ENCODE peak calls at places on chromosome 11, in five cellular contexts. One of them, this sample, is unnamed.

GRCh38 chr11:19715373-19715772 is 2.7 kb downstream of the NAV2 start:
- DNase-seq in head of caudate nucleus: no peak
- DNase-seq in activated T-cell treated with anti-CD3 and anti-CD28 coated beads for 24 hours: no peak
- DNase-seq in OCI-LY7: no peak
- DNase-seq in stimulated activated CD8-positive, alpha-beta memory T cell treated with anti-CD3 and anti-CD28 coated beads, Interleukin-2, amount 100 ng/mL, for 1 hour: no peak
- DNase-seq in this sample: no peak

GRCh38 chr11:13955971-13956421 is 6.5 kb upstream of the SPON1 start:
- DNase-seq in activated T-cell treated with anti-CD3 and anti-CD28 coated beads for 24 hours: peak
- DNase-seq in OCI-LY7: peak
- DNase-seq in stimulated activated CD8-positive, alpha-beta memory T cell treated with anti-CD3 and anti-CD28 coated beads, Interleukin-2, amount 100 ng/mL, for 1 hour: no peak
- DNase-seq in head of caudate nucleus: peak
- DNase-seq in this sample: peak

GRCh38 chr11:64179221-64179620 is 6.8 kb upstream of the STIP1 start:
- DNase-seq in head of caudate nucleus: no peak
- DNase-seq in activated T-cell treated with anti-CD3 and anti-CD28 coated beads for 24 hours: no peak
- DNase-seq in stimulated activated CD8-positive, alpha-beta memory T cell treated with anti-CD3 and anti-CD28 coated beads, Interleukin-2, amount 100 ng/mL, for 1 hour: no peak
- DNase-seq in OCI-LY7: no peak
- DNase-seq in this sample: no peak

GRCh38 chr11:9071694-9072093 is 19.7 kb downstream of the SCUBE2 start:
- DNase-seq in stimulated activated CD8-positive, alpha-beta memory T cell treated with anti-CD3 and anti-CD28 coated beads, Interleukin-2, amount 100 ng/mL, for 1 hour: no peak
- DNase-seq in head of caudate nucleus: no peak
- DNase-seq in activated T-cell treated with anti-CD3 and anti-CD28 coated beads for 24 hours: no peak
- DNase-seq in OCI-LY7: no peak
- DNase-seq in this sample: no peak

GRCh38 chr11:1907955-1908354 is 11.5 kb upstream of the TNNT3 start:
- DNase-seq in stimulated activated CD8-positive, alpha-beta memory T cell treated with anti-CD3 and anti-CD28 coated beads, Interleukin-2, amount 100 ng/mL, for 1 hour: no peak
- DNase-seq in head of caudate nucleus: no peak
- DNase-seq in activated T-cell treated with anti-CD3 and anti-CD28 coated beads for 24 hours: no peak
- DNase-seq in OCI-LY7: no peak
- DNase-seq in this sample: no peak

GRCh38 chr11:71527576-71528210 is 626 bp downstream of the KRTAP5-7 start:
- DNase-seq in activated T-cell treated with anti-CD3 and anti-CD28 coated beads for 24 hours: no peak
- DNase-seq in stimulated activated CD8-positive, alpha-beta memory T cell treated with anti-CD3 and anti-CD28 coated beads, Interleukin-2, amount 100 ng/mL, for 1 hour: no peak
- DNase-seq in OCI-LY7: no peak
- DNase-seq in head of caudate nucleus: no peak
- DNase-seq in this sample: no peak

GRCh38 chr11:10390375-10390774 is 64.7 kb upstream of the AMPD3 start:
- DNase-seq in OCI-LY7: no peak
- DNase-seq in head of caudate nucleus: no peak
- DNase-seq in stimulated activated CD8-positive, alpha-beta memory T cell treated with anti-CD3 and anti-CD28 coated beads, Interleukin-2, amount 100 ng/mL, for 1 hour: no peak
- DNase-seq in activated T-cell treated with anti-CD3 and anti-CD28 coated beads for 24 hours: no peak
- DNase-seq in this sample: no peak

GRCh38 chr11:2794947-2795346 is 90.6 kb downstream of the CDKN1C start:
- DNase-seq in stimulated activated CD8-positive, alpha-beta memory T cell treated with anti-CD3 and anti-CD28 coated beads, Interleukin-2, amount 100 ng/mL, for 1 hour: no peak
- DNase-seq in activated T-cell treated with anti-CD3 and anti-CD28 coated beads for 24 hours: no peak
- DNase-seq in OCI-LY7: no peak
- DNase-seq in head of caudate nucleus: no peak
- DNase-seq in this sample: no peak

GRCh38 chr11:112157274-112157766 is 6.6 kb downstream of the IL18 start:
- DNase-seq in head of caudate nucleus: no peak
- DNase-seq in stimulated activated CD8-positive, alpha-beta memory T cell treated with anti-CD3 and anti-CD28 coated beads, Interleukin-2, amount 100 ng/mL, for 1 hour: no peak
- DNase-seq in activated T-cell treated with anti-CD3 and anti-CD28 coated beads for 24 hours: no peak
- DNase-seq in OCI-LY7: no peak
- DNase-seq in this sample: no peak

GRCh38 chr11:118198370-118198769 is 21.9 kb upstream of the SCN2B start:
- DNase-seq in head of caudate nucleus: peak
- DNase-seq in activated T-cell treated with anti-CD3 and anti-CD28 coated beads for 24 hours: peak
- DNase-seq in stimulated activated CD8-positive, alpha-beta memory T cell treated with anti-CD3 and anti-CD28 coated beads, Interleukin-2, amount 100 ng/mL, for 1 hour: peak
- DNase-seq in OCI-LY7: peak
- DNase-seq in this sample: peak

GRCh38 chr11:69251639-69252493 is 42.1 kb upstream of the MYEOV start:
- DNase-seq in stimulated activated CD8-positive, alpha-beta memory T cell treated with anti-CD3 and anti-CD28 coated beads, Interleukin-2, amount 100 ng/mL, for 1 hour: no peak
- DNase-seq in head of caudate nucleus: no peak
- DNase-seq in OCI-LY7: no peak
- DNase-seq in activated T-cell treated with anti-CD3 and anti-CD28 coated beads for 24 hours: no peak
- DNase-seq in this sample: no peak

GRCh38 chr11:94309757-94310156 is 5.4 kb downstream of the IZUMO1R start:
- DNase-seq in stimulated activated CD8-positive, alpha-beta memory T cell treated with anti-CD3 and anti-CD28 coated beads, Interleukin-2, amount 100 ng/mL, for 1 hour: no peak
- DNase-seq in OCI-LY7: no peak
- DNase-seq in head of caudate nucleus: no peak
- DNase-seq in activated T-cell treated with anti-CD3 and anti-CD28 coated beads for 24 hours: no peak
- DNase-seq in this sample: no peak

GRCh38 chr11:111946499-111946898 is 9.4 kb downstream of the DIXDC1 start:
- DNase-seq in stimulated activated CD8-positive, alpha-beta memory T cell treated with anti-CD3 and anti-CD28 coated beads, Interleukin-2, amount 100 ng/mL, for 1 hour: no peak
- DNase-seq in head of caudate nucleus: no peak
- DNase-seq in OCI-LY7: no peak
- DNase-seq in activated T-cell treated with anti-CD3 and anti-CD28 coated beads for 24 hours: no peak
- DNase-seq in this sample: no peak

GRCh38 chr11:726278-726915 is 20.4 kb downstream of the EPS8L2 start:
- DNase-seq in OCI-LY7: peak
- DNase-seq in head of caudate nucleus: no peak
- DNase-seq in stimulated activated CD8-positive, alpha-beta memory T cell treated with anti-CD3 and anti-CD28 coated beads, Interleukin-2, amount 100 ng/mL, for 1 hour: peak
- DNase-seq in activated T-cell treated with anti-CD3 and anti-CD28 coated beads for 24 hours: no peak
- DNase-seq in this sample: peak

GRCh38 chr11:31865606-31866300 is 54.6 kb upstream of the PAX6 start:
- DNase-seq in OCI-LY7: no peak
- DNase-seq in activated T-cell treated with anti-CD3 and anti-CD28 coated beads for 24 hours: no peak
- DNase-seq in stimulated activated CD8-positive, alpha-beta memory T cell treated with anti-CD3 and anti-CD28 coated beads, Interleukin-2, amount 100 ng/mL, for 1 hour: no peak
- DNase-seq in head of caudate nucleus: no peak
- DNase-seq in this sample: no peak

GRCh38 chr11:95989780-95990179 is 65.9 kb upstream of the MTMR2 start:
- DNase-seq in activated T-cell treated with anti-CD3 and anti-CD28 coated beads for 24 hours: no peak
- DNase-seq in stimulated activated CD8-positive, alpha-beta memory T cell treated with anti-CD3 and anti-CD28 coated beads, Interleukin-2, amount 100 ng/mL, for 1 hour: no peak
- DNase-seq in head of caudate nucleus: no peak
- DNase-seq in OCI-LY7: no peak
- DNase-seq in this sample: no peak

GRCh38 chr11:62922653-62923371 is 1.6 kb upstream of the CHRM1 start:
- DNase-seq in activated T-cell treated with anti-CD3 and anti-CD28 coated beads for 24 hours: no peak
- DNase-seq in stimulated activated CD8-positive, alpha-beta memory T cell treated with anti-CD3 and anti-CD28 coated beads, Interleukin-2, amount 100 ng/mL, for 1 hour: no peak
- DNase-seq in head of caudate nucleus: peak
- DNase-seq in OCI-LY7: peak
- DNase-seq in this sample: no peak

GRCh38 chr11:1918436-1919315 is 827 bp upstream of the TNNT3 start:
- DNase-seq in activated T-cell treated with anti-CD3 and anti-CD28 coated beads for 24 hours: no peak
- DNase-seq in stimulated activated CD8-positive, alpha-beta memory T cell treated with anti-CD3 and anti-CD28 coated beads, Interleukin-2, amount 100 ng/mL, for 1 hour: no peak
- DNase-seq in OCI-LY7: no peak
- DNase-seq in head of caudate nucleus: no peak
- DNase-seq in this sample: no peak

GRCh38 chr11:121250843-121251242 is 41.7 kb upstream of the SC5D start:
- DNase-seq in OCI-LY7: no peak
- DNase-seq in head of caudate nucleus: no peak
- DNase-seq in activated T-cell treated with anti-CD3 and anti-CD28 coated beads for 24 hours: no peak
- DNase-seq in stimulated activated CD8-positive, alpha-beta memory T cell treated with anti-CD3 and anti-CD28 coated beads, Interleukin-2, amount 100 ng/mL, for 1 hour: no peak
- DNase-seq in this sample: no peak

GRCh38 chr11:68365943-68366435 is 53.6 kb downstream of the LRP5 start:
- DNase-seq in stimulated activated CD8-positive, alpha-beta memory T cell treated with anti-CD3 and anti-CD28 coated beads, Interleukin-2, amount 100 ng/mL, for 1 hour: no peak
- DNase-seq in head of caudate nucleus: no peak
- DNase-seq in activated T-cell treated with anti-CD3 and anti-CD28 coated beads for 24 hours: no peak
- DNase-seq in OCI-LY7: no peak
- DNase-seq in this sample: no peak

GRCh38 chr11:67389477-67389876 is 2.3 kb upstream of the RAD9A start:
- DNase-seq in OCI-LY7: peak
- DNase-seq in activated T-cell treated with anti-CD3 and anti-CD28 coated beads for 24 hours: no peak
- DNase-seq in stimulated activated CD8-positive, alpha-beta memory T cell treated with anti-CD3 and anti-CD28 coated beads, Interleukin-2, amount 100 ng/mL, for 1 hour: no peak
- DNase-seq in head of caudate nucleus: no peak
- DNase-seq in this sample: no peak

GRCh38 chr11:99693941-99694492 is 673.3 kb downstream of the CNTN5 start:
- DNase-seq in stimulated activated CD8-positive, alpha-beta memory T cell treated with anti-CD3 and anti-CD28 coated beads, Interleukin-2, amount 100 ng/mL, for 1 hour: no peak
- DNase-seq in OCI-LY7: no peak
- DNase-seq in head of caudate nucleus: no peak
- DNase-seq in activated T-cell treated with anti-CD3 and anti-CD28 coated beads for 24 hours: no peak
- DNase-seq in this sample: no peak

GRCh38 chr11:124865181-124865901 is at the start of gene ROBO3:
- DNase-seq in OCI-LY7: no peak
- DNase-seq in head of caudate nucleus: no peak
- DNase-seq in stimulated activated CD8-positive, alpha-beta memory T cell treated with anti-CD3 and anti-CD28 coated beads, Interleukin-2, amount 100 ng/mL, for 1 hour: no peak
- DNase-seq in activated T-cell treated with anti-CD3 and anti-CD28 coated beads for 24 hours: no peak
- DNase-seq in this sample: no peak

GRCh38 chr11:14424096-14424495 is 65.1 kb upstream of the RRAS2 start:
- DNase-seq in OCI-LY7: no peak
- DNase-seq in stimulated activated CD8-positive, alpha-beta memory T cell treated with anti-CD3 and anti-CD28 coated beads, Interleukin-2, amount 100 ng/mL, for 1 hour: no peak
- DNase-seq in activated T-cell treated with anti-CD3 and anti-CD28 coated beads for 24 hours: no peak
- DNase-seq in head of caudate nucleus: no peak
- DNase-seq in this sample: no peak

GRCh38 chr11:111528557-111528956 is 12.0 kb upstream of the LAYN start:
- DNase-seq in stimulated activated CD8-positive, alpha-beta memory T cell treated with anti-CD3 and anti-CD28 coated beads, Interleukin-2, amount 100 ng/mL, for 1 hour: no peak
- DNase-seq in activated T-cell treated with anti-CD3 and anti-CD28 coated beads for 24 hours: no peak
- DNase-seq in OCI-LY7: peak
- DNase-seq in head of caudate nucleus: no peak
- DNase-seq in this sample: no peak

GRCh38 chr11:96318850-96319249 is 24.1 kb downstream of the MAML2 start:
- DNase-seq in stimulated activated CD8-positive, alpha-beta memory T cell treated with anti-CD3 and anti-CD28 coated beads, Interleukin-2, amount 100 ng/mL, for 1 hour: no peak
- DNase-seq in head of caudate nucleus: no peak
- DNase-seq in activated T-cell treated with anti-CD3 and anti-CD28 coated beads for 24 hours: no peak
- DNase-seq in OCI-LY7: no peak
- DNase-seq in this sample: no peak

GRCh38 chr11:112087212-112087611 is 539 bp downstream of the SDHD start:
- DNase-seq in activated T-cell treated with anti-CD3 and anti-CD28 coated beads for 24 hours: no peak
- DNase-seq in OCI-LY7: peak
- DNase-seq in stimulated activated CD8-positive, alpha-beta memory T cell treated with anti-CD3 and anti-CD28 coated beads, Interleukin-2, amount 100 ng/mL, for 1 hour: no peak
- DNase-seq in head of caudate nucleus: no peak
- DNase-seq in this sample: no peak

GRCh38 chr11:61784506-61784805 is 7.9 kb downstream of the TMEM258 start:
- DNase-seq in head of caudate nucleus: no peak
- DNase-seq in OCI-LY7: no peak
- DNase-seq in activated T-cell treated with anti-CD3 and anti-CD28 coated beads for 24 hours: no peak
- DNase-seq in stimulated activated CD8-positive, alpha-beta memory T cell treated with anti-CD3 and anti-CD28 coated beads, Interleukin-2, amount 100 ng/mL, for 1 hour: no peak
- DNase-seq in this sample: no peak

GRCh38 chr11:128294001-128294684 is 293.2 kb downstream of the ETS1 start:
- DNase-seq in stimulated activated CD8-positive, alpha-beta memory T cell treated with anti-CD3 and anti-CD28 coated beads, Interleukin-2, amount 100 ng/mL, for 1 hour: no peak
- DNase-seq in activated T-cell treated with anti-CD3 and anti-CD28 coated beads for 24 hours: no peak
- DNase-seq in OCI-LY7: no peak
- DNase-seq in head of caudate nucleus: no peak
- DNase-seq in this sample: no peak

GRCh38 chr11:115488945-115489344 is 15.3 kb downstream of the CADM1 start:
- DNase-seq in OCI-LY7: no peak
- DNase-seq in activated T-cell treated with anti-CD3 and anti-CD28 coated beads for 24 hours: no peak
- DNase-seq in head of caudate nucleus: no peak
- DNase-seq in stimulated activated CD8-positive, alpha-beta memory T cell treated with anti-CD3 and anti-CD28 coated beads, Interleukin-2, amount 100 ng/mL, for 1 hour: no peak
- DNase-seq in this sample: no peak

GRCh38 chr11:10322830-10323792 is 18.2 kb downstream of the ADM start:
- DNase-seq in head of caudate nucleus: no peak
- DNase-seq in stimulated activated CD8-positive, alpha-beta memory T cell treated with anti-CD3 and anti-CD28 coated beads, Interleukin-2, amount 100 ng/mL, for 1 hour: no peak
- DNase-seq in OCI-LY7: peak
- DNase-seq in activated T-cell treated with anti-CD3 and anti-CD28 coated beads for 24 hours: peak
- DNase-seq in this sample: peak

GRCh38 chr11:118194835-118195627 is 18.6 kb upstream of the SCN2B start:
- DNase-seq in activated T-cell treated with anti-CD3 and anti-CD28 coated beads for 24 hours: no peak
- DNase-seq in OCI-LY7: no peak
- DNase-seq in stimulated activated CD8-positive, alpha-beta memory T cell treated with anti-CD3 and anti-CD28 coated beads, Interleukin-2, amount 100 ng/mL, for 1 hour: no peak
- DNase-seq in head of caudate nucleus: peak
- DNase-seq in this sample: no peak

GRCh38 chr11:86460461-86461404 is 86.0 kb downstream of the CCDC81 start:
- DNase-seq in stimulated activated CD8-positive, alpha-beta memory T cell treated with anti-CD3 and anti-CD28 coated beads, Interleukin-2, amount 100 ng/mL, for 1 hour: no peak
- DNase-seq in OCI-LY7: no peak
- DNase-seq in activated T-cell treated with anti-CD3 and anti-CD28 coated beads for 24 hours: no peak
- DNase-seq in head of caudate nucleus: no peak
- DNase-seq in this sample: no peak

GRCh38 chr11:65298655-65299179 is 15.9 kb upstream of the CDC42EP2 start:
- DNase-seq in activated T-cell treated with anti-CD3 and anti-CD28 coated beads for 24 hours: no peak
- DNase-seq in stimulated activated CD8-positive, alpha-beta memory T cell treated with anti-CD3 and anti-CD28 coated beads, Interleukin-2, amount 100 ng/mL, for 1 hour: no peak
- DNase-seq in OCI-LY7: no peak
- DNase-seq in head of caudate nucleus: peak
- DNase-seq in this sample: no peak

GRCh38 chr11:95641506-95641905 is 148.1 kb downstream of the FAM76B start:
- DNase-seq in activated T-cell treated with anti-CD3 and anti-CD28 coated beads for 24 hours: no peak
- DNase-seq in OCI-LY7: no peak
- DNase-seq in head of caudate nucleus: no peak
- DNase-seq in stimulated activated CD8-positive, alpha-beta memory T cell treated with anti-CD3 and anti-CD28 coated beads, Interleukin-2, amount 100 ng/mL, for 1 hour: no peak
- DNase-seq in this sample: no peak

GRCh38 chr11:46414899-46415298 is 23.3 kb upstream of the CHRM4 start:
- DNase-seq in stimulated activated CD8-positive, alpha-beta memory T cell treated with anti-CD3 and anti-CD28 coated beads, Interleukin-2, amount 100 ng/mL, for 1 hour: no peak
- DNase-seq in activated T-cell treated with anti-CD3 and anti-CD28 coated beads for 24 hours: no peak
- DNase-seq in head of caudate nucleus: no peak
- DNase-seq in OCI-LY7: no peak
- DNase-seq in this sample: no peak

GRCh38 chr11:11347583-11347982 is 5.5 kb downstream of the CSNK2A3 start:
- DNase-seq in stimulated activated CD8-positive, alpha-beta memory T cell treated with anti-CD3 and anti-CD28 coated beads, Interleukin-2, amount 100 ng/mL, for 1 hour: no peak
- DNase-seq in OCI-LY7: no peak
- DNase-seq in activated T-cell treated with anti-CD3 and anti-CD28 coated beads for 24 hours: no peak
- DNase-seq in head of caudate nucleus: no peak
- DNase-seq in this sample: no peak

GRCh38 chr11:47578524-47579460 is at the start of the genes KBTBD4 and NDUFS3:
- DNase-seq in OCI-LY7: peak
- DNase-seq in stimulated activated CD8-positive, alpha-beta memory T cell treated with anti-CD3 and anti-CD28 coated beads, Interleukin-2, amount 100 ng/mL, for 1 hour: peak
- DNase-seq in activated T-cell treated with anti-CD3 and anti-CD28 coated beads for 24 hours: peak
- DNase-seq in head of caudate nucleus: peak
- DNase-seq in this sample: peak

GRCh38 chr11:118338637-118339061 is 3.9 kb downstream of the CD3D start:
- DNase-seq in stimulated activated CD8-positive, alpha-beta memory T cell treated with anti-CD3 and anti-CD28 coated beads, Interleukin-2, amount 100 ng/mL, for 1 hour: peak
- DNase-seq in activated T-cell treated with anti-CD3 and anti-CD28 coated beads for 24 hours: peak
- DNase-seq in head of caudate nucleus: no peak
- DNase-seq in OCI-LY7: peak
- DNase-seq in this sample: no peak